ENCODE peak calls at places on chromosome 17, in ten cellular contexts. One of them, this sample, is unnamed.

GRCh38 chr17:27471321-27472269 is 15.3 kb downstream of the KSR1 start:
- DNase-seq in astrocyte of the spinal cord: peak
- DNase-seq in hepatocyte: no peak
- DNase-seq in ovary: no peak
- DNase-seq in A549: no peak
- DNase-seq in epithelial cell of esophagus: peak
- DNase-seq in fibroblast of lung: peak
- DNase-seq in cardiac muscle cell: no peak
- DNase-seq in brain microvascular endothelial cell: peak
- DNase-seq in neural crest cell: no peak
- DNase-seq in this sample: peak

GRCh38 chr17:21460358-21460757 is 84.2 kb downstream of the KCNJ12 start:
- DNase-seq in brain microvascular endothelial cell: peak
- DNase-seq in fibroblast of lung: peak
- DNase-seq in epithelial cell of esophagus: no peak
- DNase-seq in astrocyte of the spinal cord: peak
- DNase-seq in hepatocyte: no peak
- DNase-seq in A549: no peak
- DNase-seq in ovary: no peak
- DNase-seq in neural crest cell: no peak
- DNase-seq in cardiac muscle cell: peak
- DNase-seq in this sample: peak

GRCh38 chr17:63178530-63178929 is 212.5 kb downstream of the TANC2 start:
- DNase-seq in A549: no peak
- DNase-seq in fibroblast of lung: peak
- DNase-seq in cardiac muscle cell: no peak
- DNase-seq in ovary: no peak
- DNase-seq in neural crest cell: no peak
- DNase-seq in brain microvascular endothelial cell: no peak
- DNase-seq in hepatocyte: no peak
- DNase-seq in epithelial cell of esophagus: no peak
- DNase-seq in astrocyte of the spinal cord: peak
- DNase-seq in this sample: peak

GRCh38 chr17:62657664-62658063 is 30.2 kb downstream of the MRC2 start:
- DNase-seq in brain microvascular endothelial cell: no peak
- DNase-seq in fibroblast of lung: no peak
- DNase-seq in A549: no peak
- DNase-seq in ovary: peak
- DNase-seq in neural crest cell: no peak
- DNase-seq in epithelial cell of esophagus: no peak
- DNase-seq in hepatocyte: no peak
- DNase-seq in astrocyte of the spinal cord: no peak
- DNase-seq in cardiac muscle cell: no peak
- DNase-seq in this sample: no peak

GRCh38 chr17:61862105-61862574 is 1.2 kb downstream of the BRIP1 start:
- DNase-seq in fibroblast of lung: peak
- DNase-seq in astrocyte of the spinal cord: peak
- DNase-seq in A549: no peak
- DNase-seq in brain microvascular endothelial cell: no peak
- DNase-seq in hepatocyte: no peak
- DNase-seq in neural crest cell: no peak
- DNase-seq in epithelial cell of esophagus: peak
- DNase-seq in ovary: no peak
- DNase-seq in cardiac muscle cell: peak
- DNase-seq in this sample: peak

GRCh38 chr17:10171057-10171456 is 27.3 kb downstream of the GAS7 start:
- DNase-seq in fibroblast of lung: no peak
- DNase-seq in astrocyte of the spinal cord: no peak
- DNase-seq in brain microvascular endothelial cell: no peak
- DNase-seq in epithelial cell of esophagus: no peak
- DNase-seq in cardiac muscle cell: peak
- DNase-seq in A549: no peak
- DNase-seq in hepatocyte: no peak
- DNase-seq in ovary: peak
- DNase-seq in neural crest cell: no peak
- DNase-seq in this sample: no peak

GRCh38 chr17:17840751-17841591 is 4.2 kb upstream of the SREBF1 start:
- DNase-seq in fibroblast of lung: peak
- DNase-seq in brain microvascular endothelial cell: peak
- DNase-seq in epithelial cell of esophagus: peak
- DNase-seq in hepatocyte: no peak
- DNase-seq in ovary: no peak
- DNase-seq in astrocyte of the spinal cord: peak
- DNase-seq in neural crest cell: no peak
- DNase-seq in cardiac muscle cell: peak
- DNase-seq in A549: no peak
- DNase-seq in this sample: peak

GRCh38 chr17:376936-377863 is 24.6 kb upstream of the RPH3AL start:
- DNase-seq in astrocyte of the spinal cord: no peak
- DNase-seq in ovary: no peak
- DNase-seq in A549: no peak
- DNase-seq in epithelial cell of esophagus: no peak
- DNase-seq in hepatocyte: no peak
- DNase-seq in brain microvascular endothelial cell: no peak
- DNase-seq in neural crest cell: no peak
- DNase-seq in fibroblast of lung: peak
- DNase-seq in cardiac muscle cell: no peak
- DNase-seq in this sample: no peak

GRCh38 chr17:32590974-32591373 is 104.2 kb downstream of the CDK5R1 start:
- DNase-seq in cardiac muscle cell: no peak
- DNase-seq in hepatocyte: no peak
- DNase-seq in epithelial cell of esophagus: no peak
- DNase-seq in ovary: no peak
- DNase-seq in fibroblast of lung: no peak
- DNase-seq in astrocyte of the spinal cord: no peak
- DNase-seq in A549: no peak
- DNase-seq in brain microvascular endothelial cell: no peak
- DNase-seq in neural crest cell: no peak
- DNase-seq in this sample: no peak

GRCh38 chr17:40461036-40461721 is 17.9 kb downstream of the IGFBP4 start:
- DNase-seq in neural crest cell: no peak
- DNase-seq in epithelial cell of esophagus: no peak
- DNase-seq in hepatocyte: peak
- DNase-seq in brain microvascular endothelial cell: no peak
- DNase-seq in astrocyte of the spinal cord: no peak
- DNase-seq in fibroblast of lung: no peak
- DNase-seq in cardiac muscle cell: no peak
- DNase-seq in A549: no peak
- DNase-seq in ovary: no peak
- DNase-seq in this sample: peak

GRCh38 chr17:1645207-1646171 is at the start of gene SCARF1:
- DNase-seq in hepatocyte: no peak
- DNase-seq in brain microvascular endothelial cell: no peak
- DNase-seq in neural crest cell: no peak
- DNase-seq in ovary: no peak
- DNase-seq in A549: no peak
- DNase-seq in cardiac muscle cell: no peak
- DNase-seq in fibroblast of lung: no peak
- DNase-seq in astrocyte of the spinal cord: no peak
- DNase-seq in epithelial cell of esophagus: no peak
- DNase-seq in this sample: no peak

DNA sequence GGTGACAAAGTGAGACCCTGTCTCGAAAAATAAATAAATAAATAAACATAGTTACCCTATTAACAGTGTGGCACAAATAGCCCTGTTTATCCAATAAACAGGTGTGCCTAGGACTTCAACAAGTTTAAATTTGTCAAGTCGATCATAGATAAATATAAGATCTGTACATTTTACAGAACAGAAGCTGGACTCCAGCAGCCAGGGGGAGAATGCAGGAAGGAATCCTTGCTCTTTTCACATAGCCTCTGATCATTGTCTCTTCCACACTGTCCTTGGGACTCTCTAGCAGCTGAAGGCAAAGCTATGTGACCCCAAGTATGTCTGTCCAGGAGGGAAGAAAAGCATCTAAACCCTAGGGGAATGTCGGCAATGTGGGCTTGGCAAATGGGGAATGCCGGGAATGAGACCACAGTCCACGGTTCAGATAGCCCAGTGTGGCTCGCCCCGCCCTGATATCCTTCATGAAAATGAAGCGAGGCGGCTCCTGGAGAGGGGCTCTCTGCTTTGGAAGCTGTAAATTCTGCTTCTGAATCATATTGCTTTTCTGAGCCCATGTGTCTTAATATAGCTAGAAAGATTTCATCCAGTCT is 24.8 kb upstream of the GRB2 start:
- DNase-seq in neural crest cell: no peak
- DNase-seq in ovary: no peak
- DNase-seq in brain microvascular endothelial cell: peak
- DNase-seq in cardiac muscle cell: peak
- DNase-seq in fibroblast of lung: peak
- DNase-seq in astrocyte of the spinal cord: peak
- DNase-seq in A549: peak
- DNase-seq in epithelial cell of esophagus: no peak
- DNase-seq in hepatocyte: peak
- DNase-seq in this sample: peak
- TF ChIP-seq CTCF in neural crest cell: no peak
- TF ChIP-seq CTCF in ovary: no peak
- TF ChIP-seq CTCF in brain microvascular endothelial cell: peak
- TF ChIP-seq CTCF in cardiac muscle cell: no peak
- TF ChIP-seq CTCF in fibroblast of lung: no peak
- TF ChIP-seq CTCF in astrocyte of the spinal cord: no peak
- TF ChIP-seq CTCF in A549: no peak
- TF ChIP-seq CTCF in epithelial cell of esophagus: no peak
- TF ChIP-seq CTCF in hepatocyte: no peak
- TF ChIP-seq CTCF in this sample: peak

DNA sequence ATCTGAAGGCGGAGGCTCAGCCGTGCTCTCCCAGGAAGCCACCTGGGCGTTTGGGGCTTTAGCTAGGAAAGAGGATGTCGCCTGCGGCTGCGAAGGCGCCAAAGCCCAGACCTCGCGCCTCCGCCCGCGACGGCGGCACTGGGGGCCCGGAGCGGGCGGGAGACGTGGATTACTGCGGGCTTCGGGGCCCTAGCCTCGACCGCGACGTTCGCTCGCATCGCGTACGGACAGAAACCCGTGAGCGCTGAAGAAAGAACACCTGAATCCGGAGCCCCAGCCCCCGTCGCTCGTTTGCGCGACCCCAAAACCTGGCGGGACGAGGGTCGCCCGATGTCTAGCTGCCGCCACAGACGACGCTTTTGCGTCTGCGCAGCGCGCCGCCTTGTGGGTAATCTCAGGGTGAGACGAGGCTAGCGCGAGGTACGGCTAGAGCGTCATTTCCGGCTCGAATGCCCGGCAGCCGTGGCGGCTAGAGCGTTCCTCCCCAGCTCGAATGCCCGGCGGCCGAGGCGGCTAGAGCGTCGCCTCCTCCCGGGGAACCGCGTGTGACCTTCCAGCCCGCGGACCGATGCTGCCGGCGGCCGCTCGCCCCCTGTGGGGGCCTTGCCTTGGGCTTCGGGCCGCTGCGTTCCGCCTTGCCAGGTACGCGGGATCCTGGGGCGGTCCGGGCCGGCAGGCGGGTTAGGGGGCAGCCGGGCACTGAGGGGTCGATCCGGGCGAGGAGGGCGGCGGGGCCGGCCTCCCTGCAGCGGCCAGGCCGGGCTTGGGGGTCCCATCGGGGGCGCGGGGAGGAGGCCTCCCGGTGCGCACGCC is at the start of gene MRPL12:
- DNase-seq in cardiac muscle cell: peak
- DNase-seq in neural crest cell: peak
- DNase-seq in fibroblast of lung: peak
- DNase-seq in epithelial cell of esophagus: peak
- DNase-seq in ovary: peak
- DNase-seq in A549: peak
- DNase-seq in astrocyte of the spinal cord: peak
- DNase-seq in hepatocyte: peak
- DNase-seq in brain microvascular endothelial cell: peak
- DNase-seq in this sample: peak
- TF ChIP-seq CTCF in cardiac muscle cell: peak
- TF ChIP-seq CTCF in neural crest cell: peak
- TF ChIP-seq CTCF in fibroblast of lung: no peak
- TF ChIP-seq CTCF in epithelial cell of esophagus: no peak
- TF ChIP-seq CTCF in ovary: peak
- TF ChIP-seq CTCF in A549: no peak
- TF ChIP-seq CTCF in astrocyte of the spinal cord: peak
- TF ChIP-seq CTCF in hepatocyte: no peak
- TF ChIP-seq CTCF in brain microvascular endothelial cell: peak
- TF ChIP-seq CTCF in this sample: no peak

GRCh38 chr17:51188321-51188853 is 22.2 kb downstream of the NME2 start:
- DNase-seq in hepatocyte: peak
- DNase-seq in brain microvascular endothelial cell: no peak
- DNase-seq in neural crest cell: no peak
- DNase-seq in fibroblast of lung: no peak
- DNase-seq in A549: no peak
- DNase-seq in ovary: no peak
- DNase-seq in astrocyte of the spinal cord: no peak
- DNase-seq in epithelial cell of esophagus: no peak
- DNase-seq in cardiac muscle cell: no peak
- DNase-seq in this sample: no peak
- TF ChIP-seq CTCF in hepatocyte: no peak
- TF ChIP-seq CTCF in brain microvascular endothelial cell: no peak
- TF ChIP-seq CTCF in neural crest cell: no peak
- TF ChIP-seq CTCF in fibroblast of lung: no peak
- TF ChIP-seq CTCF in A549: no peak
- TF ChIP-seq CTCF in ovary: no peak
- TF ChIP-seq CTCF in astrocyte of the spinal cord: no peak
- TF ChIP-seq CTCF in epithelial cell of esophagus: no peak
- TF ChIP-seq CTCF in cardiac muscle cell: no peak
- TF ChIP-seq CTCF in this sample: no peak

DNA sequence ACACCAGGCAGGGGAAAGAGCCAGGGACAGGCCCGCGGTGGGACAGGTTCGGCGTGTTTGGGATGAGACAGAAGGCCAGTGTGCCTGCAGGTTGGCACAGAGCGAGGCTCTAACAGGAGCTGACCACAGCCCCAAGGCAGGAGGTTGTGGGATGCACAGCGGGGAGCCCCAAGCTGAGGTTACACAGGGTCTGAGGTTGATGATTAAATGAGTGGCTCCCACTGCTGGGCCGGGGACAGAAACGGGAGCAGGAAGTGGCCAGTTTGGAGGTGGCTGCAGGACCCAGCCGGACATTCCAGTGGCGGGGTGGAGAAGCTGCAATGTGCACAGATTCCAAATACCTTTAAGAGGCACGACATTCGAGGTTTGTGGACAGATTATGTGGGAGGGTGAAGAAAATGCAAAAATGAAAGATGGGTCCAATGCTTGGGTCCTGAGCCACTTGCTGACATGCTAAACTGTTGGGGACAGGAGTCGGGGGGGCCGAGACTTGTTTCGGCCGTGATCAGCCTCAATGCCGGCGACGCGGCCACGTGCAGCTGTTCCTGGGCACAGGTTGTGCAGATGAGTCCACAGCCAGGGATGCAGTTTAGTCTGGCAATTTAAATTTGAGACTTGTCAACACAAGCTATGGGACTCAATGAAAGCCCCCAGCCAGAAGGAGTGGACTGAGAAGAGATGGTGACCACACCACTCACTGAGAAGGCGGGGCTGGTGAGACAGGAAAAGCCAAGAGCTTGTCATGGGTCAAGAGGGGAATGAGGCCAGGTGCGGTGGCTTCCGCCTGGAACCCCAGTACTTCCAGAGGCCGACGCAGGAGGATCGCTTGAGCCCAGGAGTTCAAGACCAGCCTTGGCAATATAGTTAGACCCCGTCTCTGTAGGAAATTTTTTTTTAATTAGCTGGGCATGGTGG is 8.7 kb downstream of the ENPP7 start:
- DNase-seq in fibroblast of lung: peak
- DNase-seq in astrocyte of the spinal cord: peak
- DNase-seq in ovary: no peak
- DNase-seq in neural crest cell: no peak
- DNase-seq in hepatocyte: no peak
- DNase-seq in brain microvascular endothelial cell: no peak
- DNase-seq in A549: no peak
- DNase-seq in epithelial cell of esophagus: no peak
- DNase-seq in cardiac muscle cell: no peak
- DNase-seq in this sample: no peak
- TF ChIP-seq CTCF in fibroblast of lung: no peak
- TF ChIP-seq CTCF in astrocyte of the spinal cord: no peak
- TF ChIP-seq CTCF in ovary: no peak
- TF ChIP-seq CTCF in neural crest cell: no peak
- TF ChIP-seq CTCF in hepatocyte: no peak
- TF ChIP-seq CTCF in brain microvascular endothelial cell: peak
- TF ChIP-seq CTCF in A549: no peak
- TF ChIP-seq CTCF in epithelial cell of esophagus: no peak
- TF ChIP-seq CTCF in cardiac muscle cell: no peak
- TF ChIP-seq CTCF in this sample: no peak